ENCODE peak calls at places on chromosome 20, in six cellular contexts. D is NCI-H2171 treated with DMSO at 0.1 percent for 48 hours; X is AG09309; M is mucosa of gallbladder; F is neuronal stem cell; Y is stimulated activated naive CD4-positive, alpha-beta T cell treated with Interleukin-2 at 50 U/mL for 16 hours. G is an unnamed sample.

GRCh38 chr20:62120990-62121775 is 1.1 kb upstream of the LSM14B start:
- DNase-seq in D (peak), X (peak), M (no peak), F (no peak), Y (peak), G (peak)

GRCh38 chr20:59997886-59998285 is 39.7 kb downstream of the CDH26 start:
- DNase-seq in D (no peak), X (no peak), M (no peak), F (no peak), Y (no peak), G (no peak)

GRCh38 chr20:46657137-46657536 is 5.9 kb upstream of the SLC13A3 start:
- DNase-seq in D (no peak), X (no peak), M (no peak), F (no peak), Y (no peak), G (no peak)

GRCh38 chr20:47360207-47360488 is 3.6 kb upstream of the ZMYND8 start:
- DNase-seq in D (no peak), X (no peak), M (peak), F (no peak), Y (no peak), G (peak)

GRCh38 chr20:63826753-63827152 is 4.3 kb downstream of the ZBTB46 start:
- DNase-seq in D (no peak), X (no peak), M (no peak), F (no peak), Y (no peak), G (no peak)

GRCh38 chr20:57774951-57775350 is 65.1 kb upstream of the PMEPA1 start:
- DNase-seq in D (no peak), X (no peak), M (no peak), F (no peak), Y (no peak), G (no peak)

GRCh38 chr20:25574411-25574810 is 10.9 kb downstream of the NINL start:
- DNase-seq in D (no peak), X (no peak), M (no peak), F (no peak), Y (no peak), G (no peak)

GRCh38 chr20:973785-974194 is 28.3 kb downstream of the RSPO4 start:
- DNase-seq in D (peak), X (peak), M (no peak), F (no peak), Y (no peak), G (no peak)

GRCh38 chr20:6051505-6051904 is 2.4 kb downstream of the LRRN4 start:
- DNase-seq in D (no peak), X (peak), M (no peak), F (no peak), Y (no peak), G (no peak)

GRCh38 chr20:32404017-32404416 is 45.9 kb downstream of the ASXL1 start:
- DNase-seq in D (no peak), X (no peak), M (no peak), F (no peak), Y (no peak), G (no peak)

GRCh38 chr20:45097485-45098095 is 3.3 kb downstream of the KCNS1 start:
- DNase-seq in D (no peak), X (no peak), M (peak), F (no peak), Y (peak), G (no peak)

GRCh38 chr20:5719861-5720401 is 30.3 kb upstream of the SHLD1 start:
- DNase-seq in D (no peak), X (no peak), M (no peak), F (no peak), Y (no peak), G (no peak)

GRCh38 chr20:58306421-58307261 is 2.9 kb upstream of the RAB22A start:
- DNase-seq in D (no peak), X (peak), M (peak), F (no peak), Y (peak), G (no peak)

GRCh38 chr20:63208346-63208924 is 7.5 kb downstream of the YTHDF1 start:
- DNase-seq in D (no peak), X (no peak), M (no peak), F (no peak), Y (no peak), G (no peak)

GRCh38 chr20:4026093-4026601 is 10.8 kb upstream of the RNF24 start:
- DNase-seq in D (peak), X (no peak), M (no peak), F (no peak), Y (no peak), G (no peak)

GRCh38 chr20:3074812-3075211 is 3.4 kb downstream of the OXT start:
- DNase-seq in D (no peak), X (no peak), M (no peak), F (no peak), Y (no peak), G (no peak)

GRCh38 chr20:44735816-44736169 is 9.9 kb upstream of the KCNK15 start:
- DNase-seq in D (no peak), X (no peak), M (no peak), F (no peak), Y (no peak), G (no peak)

GRCh38 chr20:37773260-37773825 is 79.5 kb downstream of the CTNNBL1 start:
- DNase-seq in D (peak), X (no peak), M (no peak), F (no peak), Y (no peak), G (no peak)

GRCh38 chr20:9440891-9441290 is 73.5 kb upstream of the LAMP5 start:
- DNase-seq in D (no peak), X (no peak), M (no peak), F (no peak), Y (no peak), G (no peak)

GRCh38 chr20:63594043-63594561 is 20.1 kb upstream of the HELZ2 start:
- DNase-seq in D (no peak), X (peak), M (no peak), F (no peak), Y (no peak), G (no peak)

GRCh38 chr20:3168079-3168828 is 5.1 kb downstream of the LZTS3 start:
- DNase-seq in D (no peak), X (no peak), M (peak), F (no peak), Y (no peak), G (peak)

G was measured in ureter.